ENCODE peak calls at places on chromosomes 6 and 20, in nine cellular contexts. One of them, this sample, is unnamed.

GRCh38 chr6:28648035-28648877 is 122.6 kb downstream of the GPX5 start:
- DNase-seq in T47D: no peak
- DNase-seq in GM19239: no peak
- DNase-seq in mesendoderm: peak
- DNase-seq in NCI-H774: peak
- DNase-seq in PC-3: peak
- DNase-seq in nephron progenitor cell: peak
- DNase-seq in hepatocyte: peak
- DNase-seq in IMR-90: peak
- DNase-seq in this sample: peak

GRCh38 chr6:106634565-106634964 is 5.2 kb downstream of the QRSL1 start:
- DNase-seq in PC-3: no peak
- DNase-seq in GM19239: no peak
- DNase-seq in T47D: no peak
- DNase-seq in NCI-H774: no peak
- DNase-seq in nephron progenitor cell: no peak
- DNase-seq in mesendoderm: no peak
- DNase-seq in IMR-90: no peak
- DNase-seq in hepatocyte: no peak
- DNase-seq in this sample: no peak

GRCh38 chr6:110878751-110879539 is 4.4 kb downstream of the AMD1 start:
- DNase-seq in nephron progenitor cell: peak
- DNase-seq in IMR-90: peak
- DNase-seq in GM19239: no peak
- DNase-seq in PC-3: peak
- DNase-seq in T47D: no peak
- DNase-seq in hepatocyte: peak
- DNase-seq in mesendoderm: peak
- DNase-seq in NCI-H774: no peak
- DNase-seq in this sample: peak

GRCh38 chr20:17655286-17655651 is 26.8 kb downstream of the RRBP1 start:
- DNase-seq in NCI-H774: no peak
- DNase-seq in IMR-90: no peak
- DNase-seq in GM19239: no peak
- DNase-seq in hepatocyte: no peak
- DNase-seq in T47D: no peak
- DNase-seq in PC-3: no peak
- DNase-seq in nephron progenitor cell: no peak
- DNase-seq in mesendoderm: peak
- DNase-seq in this sample: no peak

GRCh38 chr6:144379356-144379755 is 94.2 kb downstream of the UTRN start:
- DNase-seq in NCI-H774: no peak
- DNase-seq in T47D: no peak
- DNase-seq in GM19239: no peak
- DNase-seq in hepatocyte: no peak
- DNase-seq in nephron progenitor cell: no peak
- DNase-seq in PC-3: no peak
- DNase-seq in IMR-90: peak
- DNase-seq in mesendoderm: no peak
- DNase-seq in this sample: no peak

GRCh38 chr6:146177785-146178184 is 148.9 kb downstream of the GRM1 start:
- DNase-seq in PC-3: no peak
- DNase-seq in hepatocyte: no peak
- DNase-seq in nephron progenitor cell: no peak
- DNase-seq in GM19239: no peak
- DNase-seq in mesendoderm: no peak
- DNase-seq in IMR-90: no peak
- DNase-seq in NCI-H774: no peak
- DNase-seq in T47D: no peak
- DNase-seq in this sample: no peak

GRCh38 chr6:148518371-148519156 is 175.9 kb downstream of the SASH1 start:
- DNase-seq in GM19239: no peak
- DNase-seq in mesendoderm: no peak
- DNase-seq in T47D: no peak
- DNase-seq in NCI-H774: no peak
- DNase-seq in hepatocyte: no peak
- DNase-seq in PC-3: no peak
- DNase-seq in IMR-90: no peak
- DNase-seq in nephron progenitor cell: no peak
- DNase-seq in this sample: no peak

GRCh38 chr20:24676978-24677370 is 207.5 kb downstream of the SYNDIG1 start:
- DNase-seq in nephron progenitor cell: no peak
- DNase-seq in hepatocyte: no peak
- DNase-seq in NCI-H774: no peak
- DNase-seq in PC-3: no peak
- DNase-seq in IMR-90: no peak
- DNase-seq in mesendoderm: no peak
- DNase-seq in GM19239: no peak
- DNase-seq in T47D: no peak
- DNase-seq in this sample: no peak

GRCh38 chr6:158031445-158032353 is 50.0 kb downstream of the SYNJ2 start:
- DNase-seq in nephron progenitor cell: peak
- DNase-seq in IMR-90: peak
- DNase-seq in NCI-H774: no peak
- DNase-seq in hepatocyte: peak
- DNase-seq in T47D: no peak
- DNase-seq in PC-3: no peak
- DNase-seq in GM19239: no peak
- DNase-seq in mesendoderm: peak
- DNase-seq in this sample: no peak

GRCh38 chr6:113623124-113623523 is 234.0 kb upstream of the MARCKS start:
- DNase-seq in GM19239: no peak
- DNase-seq in mesendoderm: no peak
- DNase-seq in hepatocyte: no peak
- DNase-seq in nephron progenitor cell: no peak
- DNase-seq in PC-3: no peak
- DNase-seq in NCI-H774: no peak
- DNase-seq in T47D: no peak
- DNase-seq in IMR-90: no peak
- DNase-seq in this sample: no peak

GRCh38 chr6:141218583-141218982 is 914.1 kb upstream of the GJE1 start:
- DNase-seq in PC-3: no peak
- DNase-seq in NCI-H774: no peak
- DNase-seq in IMR-90: no peak
- DNase-seq in mesendoderm: no peak
- DNase-seq in T47D: no peak
- DNase-seq in GM19239: no peak
- DNase-seq in nephron progenitor cell: no peak
- DNase-seq in hepatocyte: no peak
- DNase-seq in this sample: no peak

GRCh38 chr6:131061041-131061770 is 1.8 kb downstream of the EPB41L2 start:
- DNase-seq in nephron progenitor cell: no peak
- DNase-seq in mesendoderm: peak
- DNase-seq in PC-3: peak
- DNase-seq in GM19239: no peak
- DNase-seq in hepatocyte: peak
- DNase-seq in T47D: no peak
- DNase-seq in NCI-H774: no peak
- DNase-seq in IMR-90: peak
- DNase-seq in this sample: no peak

GRCh38 chr6:6686748-6687601 is 98.5 kb downstream of the LY86 start:
- DNase-seq in PC-3: peak
- DNase-seq in GM19239: no peak
- DNase-seq in hepatocyte: peak
- DNase-seq in NCI-H774: peak
- DNase-seq in nephron progenitor cell: peak
- DNase-seq in T47D: peak
- DNase-seq in mesendoderm: peak
- DNase-seq in IMR-90: no peak
- DNase-seq in this sample: peak

GRCh38 chr6:33797635-33798342 is 6.0 kb downstream of the MLN start:
- DNase-seq in NCI-H774: no peak
- DNase-seq in PC-3: no peak
- DNase-seq in nephron progenitor cell: no peak
- DNase-seq in IMR-90: no peak
- DNase-seq in hepatocyte: no peak
- DNase-seq in mesendoderm: no peak
- DNase-seq in T47D: no peak
- DNase-seq in GM19239: no peak
- DNase-seq in this sample: no peak

GRCh38 chr6:169188051-169188863 is 65.4 kb downstream of the THBS2 start:
- DNase-seq in NCI-H774: peak
- DNase-seq in GM19239: no peak
- DNase-seq in PC-3: peak
- DNase-seq in hepatocyte: no peak
- DNase-seq in IMR-90: peak
- DNase-seq in nephron progenitor cell: no peak
- DNase-seq in mesendoderm: peak
- DNase-seq in T47D: no peak
- DNase-seq in this sample: no peak